ENCODE peak calls at places on chromosomes 3 and 15, in seven cellular contexts. F is colonic mucosa; C is activated T-cell treated with anti-CD3 and anti-CD28 coated beads, Interleukin-2, amount 50 U/mL, for 4 hours; U is dorsolateral prefrontal cortex; D is Calu3; O is CD4-positive, alpha-beta memory T cell; K is stimulated activated CD4-positive, alpha-beta T cell treated with anti-CD3 and anti-CD28 coated beads, Interleukin-2, amount 100 ng/mL, for 4 hours. J is an unnamed sample.

GRCh38 chr15:26632500-26632899 is 140.4 kb downstream of the GABRB3 start:
- DNase-seq in F (no peak), C (no peak), U (no peak), D (no peak), O (no peak), K (no peak), J (no peak)

GRCh38 chr3:171712168-171712938 is 97.9 kb downstream of the PLD1 start:
- DNase-seq in F (no peak), C (no peak), U (no peak), D (no peak), O (no peak), K (no peak), J (no peak)

GRCh38 chr15:81155375-81156218 is 21.5 kb downstream of the CFAP161 start:
- DNase-seq in F (no peak), C (no peak), U (peak), D (peak), O (no peak), K (no peak), J (no peak)

GRCh38 chr15:78317145-78317836 is 17.9 kb upstream of the SKIC8 start:
- DNase-seq in F (peak), C (no peak), U (no peak), D (peak), O (no peak), K (no peak), J (no peak)

GRCh38 chr15:53133255-53133654 is 343.1 kb upstream of the ONECUT1 start:
- DNase-seq in F (no peak), C (no peak), U (no peak), D (no peak), O (no peak), K (no peak), J (no peak)

GRCh38 chr15:67820992-67821783 is 4.1 kb upstream of the SKOR1 start:
- DNase-seq in F (peak), C (no peak), U (no peak), D (no peak), O (peak), K (no peak), J (no peak)

GRCh38 chr3:34237946-34238345 is 439.5 kb downstream of the PDCD6IP start:
- DNase-seq in F (no peak), C (no peak), U (no peak), D (no peak), O (no peak), K (no peak), J (no peak)

GRCh38 chr3:179624471-179624870 is 19.9 kb downstream of the NDUFB5 start:
- DNase-seq in F (no peak), C (no peak), U (no peak), D (no peak), O (no peak), K (no peak), J (no peak)

GRCh38 chr3:196740476-196741400 is 1.1 kb downstream of the PAK2 start:
- DNase-seq in F (peak), C (peak), U (peak), D (peak), O (peak), K (peak), J (no peak)

GRCh38 chr3:24829632-24830229 is 335.1 kb upstream of the THRB start:
- DNase-seq in F (peak), C (no peak), U (no peak), D (peak), O (no peak), K (no peak), J (no peak)

GRCh38 chr3:116569611-116570010 is 124.3 kb upstream of the LSAMP start:
- DNase-seq in F (no peak), C (no peak), U (no peak), D (no peak), O (no peak), K (no peak), J (no peak)

GRCh38 chr3:63467392-63467791 is 185.1 kb upstream of the SNTN start:
- DNase-seq in F (no peak), C (no peak), U (no peak), D (no peak), O (no peak), K (no peak), J (no peak)

GRCh38 chr3:134308350-134308891 is 57.8 kb upstream of the RYK start:
- DNase-seq in F (peak), C (peak), U (peak), D (peak), O (peak), K (peak), J (peak)

GRCh38 chr3:72245183-72245811 is 460.3 kb upstream of the PROK2 start:
- DNase-seq in F (peak), C (no peak), U (peak), D (no peak), O (no peak), K (no peak), J (no peak)

GRCh38 chr3:174168538-174169254 is 690.4 kb upstream of the NAALADL2 start:
- DNase-seq in F (no peak), C (no peak), U (no peak), D (no peak), O (no peak), K (no peak), J (no peak)

GRCh38 chr15:76994001-76994400 is 925 bp upstream of the PSTPIP1 start:
- DNase-seq in F (no peak), C (peak), U (no peak), D (peak), O (peak), K (peak), J (peak)

GRCh38 chr3:44416031-44417030 is 61.1 kb downstream of the ZNF445 start:
- DNase-seq in F (no peak), C (no peak), U (no peak), D (no peak), O (no peak), K (no peak), J (no peak)

GRCh38 chr3:13623101-13623654 is 74.3 kb downstream of the FBLN2 start:
- DNase-seq in F (no peak), C (no peak), U (no peak), D (no peak), O (no peak), K (no peak), J (no peak)

GRCh38 chr3:129439817-129440647 is at the start of the genes IFT122 and MBD4:
- DNase-seq in F (peak), C (peak), U (peak), D (peak), O (peak), K (peak), J (peak)

GRCh38 chr15:40081691-40082194 is 26.9 kb downstream of the BMF start:
- DNase-seq in F (peak), C (no peak), U (peak), D (peak), O (no peak), K (no peak), J (no peak)

GRCh38 chr3:194298331-194299227 is 52.5 kb downstream of the CPN2 start:
- DNase-seq in F (no peak), C (no peak), U (no peak), D (no peak), O (no peak), K (no peak), J (no peak)

GRCh38 chr3:55296781-55297180 is 190.3 kb downstream of the WNT5A start:
- DNase-seq in F (no peak), C (no peak), U (no peak), D (no peak), O (no peak), K (no peak), J (no peak)

GRCh38 chr3:164806188-164806587 is 272.1 kb downstream of the SI start:
- DNase-seq in F (no peak), C (no peak), U (no peak), D (no peak), O (no peak), K (no peak), J (no peak)

GRCh38 chr3:53675942-53676341 is 170.3 kb downstream of the CHDH start:
- DNase-seq in F (no peak), C (no peak), U (no peak), D (no peak), O (no peak), K (no peak), J (no peak)

GRCh38 chr3:149489060-149489690 is 14.7 kb downstream of the TM4SF4 start:
- DNase-seq in F (no peak), C (no peak), U (no peak), D (peak), O (no peak), K (no peak), J (no peak)

GRCh38 chr15:26872206-26872605 is 5.3 kb downstream of the GABRA5 start:
- DNase-seq in F (no peak), C (no peak), U (no peak), D (no peak), O (no peak), K (no peak), J (no peak)

GRCh38 chr3:55875137-55875536 is 388.0 kb upstream of the WNT5A start:
- DNase-seq in F (no peak), C (no peak), U (no peak), D (no peak), O (no peak), K (no peak), J (no peak)

GRCh38 chr3:156743859-156744258 is 69.5 kb downstream of the TIPARP start:
- DNase-seq in F (no peak), C (no peak), U (no peak), D (no peak), O (no peak), K (no peak), J (no peak)

GRCh38 chr3:194322701-194323174 is 28.4 kb downstream of the CPN2 start:
- DNase-seq in F (no peak), C (no peak), U (no peak), D (peak), O (no peak), K (peak), J (no peak)

GRCh38 chr15:101570238-101570637 is 80.7 kb upstream of the PCSK6 start:
- DNase-seq in F (no peak), C (no peak), U (no peak), D (no peak), O (no peak), K (no peak), J (no peak)

GRCh38 chr15:82650046-82650670 is 3.0 kb upstream of the CPEB1 start:
- DNase-seq in F (no peak), C (no peak), U (no peak), D (no peak), O (no peak), K (no peak), J (no peak)

GRCh38 chr15:61820212-61820611 is 240.0 kb downstream of the VPS13C start:
- DNase-seq in F (no peak), C (no peak), U (no peak), D (no peak), O (no peak), K (no peak), J (no peak)

GRCh38 chr3:17865626-17866025 is 123.2 kb upstream of the TBC1D5 start:
- DNase-seq in F (no peak), C (no peak), U (no peak), D (no peak), O (no peak), K (no peak), J (no peak)

GRCh38 chr15:63915209-63915887 is 81.6 kb upstream of the HERC1 start:
- DNase-seq in F (no peak), C (no peak), U (no peak), D (no peak), O (no peak), K (no peak), J (no peak)

GRCh38 chr3:128323206-128324081 is 143.2 kb downstream of the DNAJB8 start:
- DNase-seq in F (peak), C (no peak), U (peak), D (no peak), O (no peak), K (no peak), J (no peak)

GRCh38 chr3:181932039-181932438 is 220.3 kb downstream of the SOX2 start:
- DNase-seq in F (no peak), C (no peak), U (no peak), D (no peak), O (no peak), K (no peak), J (no peak)